ENCODE peak calls at places on chromosomes 11 and 22, in eight cellular contexts. J is cardiac muscle cell, P is GM20000, B is HL-60, C is progenitor cell of endocrine pancreas, N is H1, Z is AG04450, F is fibroblast of pulmonary artery. K is an unnamed sample.

GRCh38 chr11:58786693-58787092 is 55.0 kb upstream of the GLYAT start:
- DNase-seq in B (no peak), P (no peak), C (no peak), F (no peak), Z (no peak), N (no peak), J (no peak), K (no peak)

GRCh38 chr11:86954288-86955110 is 696 bp downstream of the FZD4 start:
- DNase-seq in C (no peak), F (no peak), J (no peak), P (no peak), N (no peak), Z (no peak), B (no peak), K (no peak)

GRCh38 chr22:41557401-41558240 is 3.2 kb upstream of the CSDC2 start:
- DNase-seq in J (peak; percentile 97), C (no peak), N (no peak), Z (peak; percentile 88), P (no peak), B (no peak), F (peak; percentile 94), K (no peak)

GRCh38 chr11:45247433-45247832 is 38.7 kb downstream of the SYT13 start:
- DNase-seq in C (no peak), J (peak; percentile 8), F (peak; percentile 17), B (no peak), Z (no peak), N (no peak), P (no peak), K (no peak)

GRCh38 chr11:84947970-84948600 is 679.1 kb downstream of the DLG2 start:
- DNase-seq in B (no peak), F (peak; percentile 2), Z (no peak), J (no peak), P (no peak), N (no peak), C (no peak), K (no peak)

GRCh38 chr22:31629741-31630184 is 32.3 kb downstream of the PISD start:
- DNase-seq in N (no peak), Z (no peak), J (no peak), P (no peak), F (no peak), B (no peak), C (no peak), K (no peak)

GRCh38 chr11:914747-915493 is 4.3 kb upstream of the CHID1 start:
- DNase-seq in J (no peak), Z (no peak), C (no peak), P (no peak), N (no peak), F (no peak), B (no peak), K (no peak)

GRCh38 chr11:128187377-128187776 is 400.0 kb downstream of the ETS1 start:
- DNase-seq in F (peak; percentile 53), C (no peak), Z (no peak), J (no peak), B (no peak), N (no peak), P (no peak), K (no peak)

GRCh38 chr11:9825315-9825714 is 161.4 kb downstream of the SWAP70 start:
- DNase-seq in B (no peak), C (no peak), P (no peak), N (no peak), Z (no peak), J (peak; percentile 53), F (peak; percentile 10), K (no peak)

GRCh38 chr11:11706022-11706421 is 84.2 kb upstream of the GALNT18 start:
- DNase-seq in B (no peak), C (no peak), Z (no peak), N (no peak), P (no peak), F (no peak), J (no peak), K (no peak)

GRCh38 chr11:11697796-11698195 is 76.0 kb upstream of the GALNT18 start:
- DNase-seq in P (no peak), N (no peak), B (no peak), J (no peak), F (no peak), Z (no peak), C (no peak), K (no peak)

GRCh38 chr11:11703885-11704284 is 82.1 kb upstream of the GALNT18 start:
- DNase-seq in N (no peak), B (no peak), Z (no peak), F (no peak), P (no peak), C (no peak), J (no peak), K (no peak)

GRCh38 chr11:11701070-11701469 is 79.3 kb upstream of the GALNT18 start:
- DNase-seq in C (no peak), J (no peak), F (peak; percentile 1), Z (peak; percentile 1), P (no peak), N (no peak), B (no peak), K (no peak)
- TF ChIP-seq CTCF in C (no peak), J (no peak), F (no peak), Z (no peak), P (no peak), N (no peak), B (no peak), K (no peak)

DNA sequence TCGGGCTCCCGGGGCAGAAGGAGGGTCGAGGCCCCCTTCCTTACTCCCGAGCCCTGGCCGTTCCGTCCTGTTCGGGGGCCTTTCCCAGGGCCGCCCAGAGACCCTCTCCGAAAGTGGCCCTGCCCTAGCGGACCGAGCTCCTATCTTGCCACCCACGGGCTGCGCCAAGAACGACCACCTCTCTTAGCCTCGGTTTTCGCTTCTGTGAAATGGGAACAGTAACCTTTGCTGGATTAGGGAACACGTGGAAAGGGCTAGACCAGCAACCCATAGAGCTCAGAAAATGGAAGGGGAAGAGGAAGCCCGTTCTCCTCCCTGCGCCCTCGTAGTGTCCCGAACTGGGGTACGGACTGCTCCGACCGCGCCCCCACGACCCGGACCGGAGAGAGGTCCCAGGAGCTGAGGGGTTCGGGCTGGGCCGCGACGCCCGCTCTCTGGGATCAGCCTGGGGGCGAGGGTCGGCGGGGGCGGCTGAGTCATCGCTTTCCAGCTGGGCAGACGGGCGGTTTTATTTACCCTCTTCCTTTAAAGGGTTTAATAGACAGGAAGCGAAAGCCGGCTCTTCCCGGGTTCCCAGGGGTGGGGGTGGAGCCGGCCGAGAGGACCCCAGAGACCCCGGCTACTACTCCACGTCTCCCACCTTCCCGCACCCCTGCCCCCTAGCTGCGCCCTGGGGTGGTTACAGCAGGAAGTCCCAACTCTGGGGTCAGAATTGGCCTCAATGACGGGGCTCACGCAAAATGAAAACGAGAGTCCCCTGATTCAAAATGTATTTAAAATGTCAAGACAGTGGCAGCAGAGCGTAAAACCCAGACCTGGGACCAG is 872 bp upstream of the PHLDA2 start:
- DNase-seq in J (peak; percentile 33), N (no peak), P (peak; percentile 86), F (no peak), C (no peak), Z (peak; percentile 18), B (peak; percentile 37), K (no peak)
- TF ChIP-seq CTCF in J (peak; percentile 53), N (peak; percentile 20), P (peak; percentile 56), F (peak; percentile 39), C (no peak), Z (peak; percentile 53), B (peak; percentile 26), K (peak; percentile 2)

DNA sequence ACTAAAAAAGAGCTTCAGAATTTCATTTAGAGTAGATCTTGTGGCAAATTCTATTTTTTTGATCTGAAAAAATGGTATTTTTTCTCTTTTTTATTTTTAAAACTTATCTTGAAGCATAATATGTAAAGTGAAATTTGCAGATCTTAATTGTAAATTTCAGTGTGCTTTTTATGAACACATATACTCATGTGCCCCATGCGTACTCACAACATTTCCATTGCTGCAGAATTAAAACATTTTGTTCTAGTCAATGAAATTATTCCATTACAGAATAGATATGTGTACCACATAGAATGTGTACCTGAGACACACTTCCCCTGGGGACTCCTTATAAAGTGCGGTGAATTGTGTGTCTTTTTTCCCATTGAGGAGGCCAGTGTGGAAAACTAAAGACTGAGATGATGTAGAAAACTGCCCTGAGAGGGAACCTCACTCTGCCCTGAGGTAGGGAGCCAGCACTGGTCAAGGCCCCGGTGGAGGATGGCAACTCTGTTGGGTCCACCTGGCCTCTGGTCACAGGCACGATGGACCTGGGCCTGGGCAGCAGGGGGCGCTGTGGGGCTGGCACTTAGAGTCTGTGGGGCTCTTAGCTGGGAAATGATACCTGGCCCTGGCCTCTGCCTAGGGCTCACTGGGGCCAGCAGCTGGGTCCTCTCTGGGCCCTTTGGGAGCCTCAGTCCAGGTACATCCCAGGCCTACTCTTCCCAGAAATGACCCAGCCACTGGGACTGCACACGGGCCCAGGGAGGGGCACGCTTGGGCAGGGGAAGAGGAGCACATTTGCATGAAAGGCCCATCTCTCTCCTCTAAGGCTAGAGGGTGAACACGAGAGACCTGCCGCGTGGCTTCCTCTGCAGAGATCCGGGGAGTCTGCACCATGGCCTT is 77.9 kb upstream of the TOP3B start:
- DNase-seq in C (peak; percentile 41), N (peak; percentile 23), B (peak; percentile 64), Z (no peak), F (peak; percentile 36), P (peak; percentile 79), J (peak; percentile 53), K (peak; percentile 29)
- TF ChIP-seq CTCF in C (peak; percentile 63), N (peak; percentile 94), B (peak; percentile 57), Z (peak; percentile 84), F (peak; percentile 69), P (peak; percentile 92), J (peak; percentile 78), K (peak; percentile 53)

GRCh38 chr11:110430267-110431211 is 791 bp downstream of the FDX1 start:
- DNase-seq in Z (no peak), F (peak; percentile 50), N (no peak), P (peak; percentile 53), J (peak; percentile 57), C (no peak), B (no peak), K (no peak)
- TF ChIP-seq CTCF in Z (no peak), F (no peak), N (no peak), P (no peak), J (no peak), C (no peak), B (no peak), K (no peak)